ENCODE peak calls at places on chromosome 22, in four cellular contexts. U is HepG2; S is activated CD4-positive, alpha-beta memory T cell treated with anti-CD3 and anti-CD28 coated beads for 36 hours; C is neural crest cell. E is an unnamed sample.

GRCh38 chr22:32622004-32622761 is 147.6 kb downstream of the FBXO7 start:
- DNase-seq in S (no peak), C (no peak), U (peak; percentile 89), E (peak; percentile 80)

GRCh38 chr22:42277988-42278776 is 7.7 kb upstream of the TCF20 start:
- DNase-seq in C (no peak), U (no peak), S (no peak), E (peak; percentile 75)

GRCh38 chr22:20099099-20099711 is 16.7 kb upstream of the RANBP1 start:
- DNase-seq in S (no peak), U (no peak), C (no peak), E (no peak)

GRCh38 chr22:20057596-20058268 is 22.3 kb upstream of the DGCR8 start:
- DNase-seq in S (no peak), C (no peak), U (no peak), E (no peak)

GRCh38 chr22:44584256-44584902 is 86.3 kb upstream of the RTL6 start:
- DNase-seq in U (no peak), S (no peak), C (no peak), E (no peak)

GRCh38 chr22:17436981-17437410 is 67.7 kb downstream of the CECR2 start:
- DNase-seq in S (no peak), U (no peak), C (peak; percentile 54), E (no peak)

GRCh38 chr22:44755418-44755817 is 3.0 kb downstream of the ARHGAP8 start:
- DNase-seq in S (no peak), U (no peak), C (no peak), E (no peak)

GRCh38 chr22:45460288-45461109 is 42.2 kb upstream of the FBLN1 start:
- DNase-seq in C (no peak), S (no peak), U (no peak), E (no peak)

GRCh38 chr22:40426671-40427070 is 56.3 kb downstream of the SGSM3 start:
- DNase-seq in C (no peak), S (no peak), U (no peak), E (no peak)